ENCODE peak calls at places on chromosomes 13 and 19, in ten cellular contexts. E is putamen; S is tibial artery; T is Calu3; P is central memory CD4-positive, alpha-beta T cell; U is C1 segment of cervical spinal cord; R is left colon; A is stimulated activated CD4-positive, alpha-beta T cell treated with anti-CD3 and anti-CD28 coated beads, Interleukin-1b, Interleukin-23, amount 100 ng/mL, for 1 hour; V is HEK293T; B is pancreas. F is an unnamed sample.

GRCh38 chr19:30073152-30074000 is 131.3 kb downstream of the URI1 start:
- DNase-seq in S (no peak), A (no peak), V (no peak), R (no peak), T (no peak), B (no peak), P (no peak), E (no peak), U (no peak), F (no peak)

GRCh38 chr19:30870861-30871260 is 478.4 kb downstream of the TSHZ3 start:
- DNase-seq in U (no peak), E (no peak), T (no peak), B (no peak), A (no peak), S (no peak), R (no peak), P (no peak), V (no peak), F (no peak)

GRCh38 chr19:18422530-18423191 is 3.5 kb downstream of the SSBP4 start:
- DNase-seq in R (no peak), B (no peak), A (no peak), P (peak), V (no peak), T (no peak), U (no peak), E (no peak), S (no peak), F (no peak)

GRCh38 chr19:7980168-7980567 is 25.3 kb downstream of the ELAVL1 start:
- DNase-seq in S (no peak), E (no peak), V (no peak), A (no peak), R (no peak), U (no peak), B (no peak), T (no peak), P (no peak), F (no peak)

GRCh38 chr19:35295792-35296462 is 4.0 kb downstream of the MAG start:
- DNase-seq in R (peak), B (no peak), T (no peak), V (no peak), A (no peak), S (no peak), E (no peak), P (peak), U (no peak), F (no peak)

GRCh38 chr13:27926644-27927434 is 7.0 kb downstream of the PDX1 start:
- DNase-seq in P (no peak), T (no peak), A (no peak), S (no peak), U (no peak), V (no peak), E (no peak), R (no peak), B (peak), F (no peak)

GRCh38 chr13:109275848-109276247 is 510.5 kb downstream of the IRS2 start:
- DNase-seq in T (peak), V (no peak), P (no peak), S (no peak), A (no peak), U (no peak), E (no peak), R (peak), B (no peak), F (no peak)

GRCh38 chr13:32585625-32586021 is 629 bp upstream of the PDS5B start:
- DNase-seq in P (no peak), T (peak), B (peak), V (no peak), S (no peak), U (peak), R (peak), E (no peak), A (no peak), F (peak)

GRCh38 chr13:51704399-51705306 is 99.3 kb downstream of the DHRS12 start:
- DNase-seq in B (no peak), U (no peak), A (no peak), V (no peak), E (no peak), P (no peak), T (no peak), R (no peak), S (no peak), F (no peak)

GRCh38 chr13:106566682-106567420 is 1.1 kb downstream of the ARGLU1 start:
- DNase-seq in E (peak), P (no peak), A (no peak), B (peak), R (peak), U (peak), T (peak), S (peak), V (peak), F (peak)

GRCh38 chr19:46976845-46977320 is 42.8 kb upstream of the NPAS1 start:
- DNase-seq in U (no peak), R (no peak), P (no peak), V (no peak), E (no peak), S (peak), A (no peak), T (peak), B (no peak), F (peak)

GRCh38 chr13:102696465-102696864 is 1.6 kb upstream of the METTL21C start:
- DNase-seq in S (no peak), E (no peak), V (no peak), P (no peak), T (no peak), R (no peak), A (no peak), U (no peak), B (no peak), F (no peak)

F was measured in GM03348.